ENCODE peak calls at places on chromosomes 4 and X, in seven cellular contexts. T, G, J, D, U, K and N are unnamed samples.

GRCh38 chr4:40003986-40004385 is 26.3 kb upstream of the PDS5A start:
- DNase-seq in U (no peak), K (peak; percentile 12), D (no peak), J (no peak), G (peak; percentile 51), T (no peak), N (no peak)

GRCh38 chr4:61590881-61591280 is 390.8 kb downstream of the ADGRL3 start:
- DNase-seq in D (no peak), U (no peak), T (no peak), K (no peak), J (no peak), G (no peak), N (no peak)

GRCh38 chr4:169768385-169768784 is 10.6 kb upstream of the HPF1 start:
- DNase-seq in T (no peak), D (no peak), U (no peak), G (no peak), J (no peak), K (no peak), N (no peak)

GRCh38 chrX:46912098-46912672 is at the start of gene JADE3:
- DNase-seq in G (peak; percentile 66), U (peak; percentile 84), T (peak; percentile 33), J (peak; percentile 83), K (peak; percentile 73), D (peak; percentile 93), N (peak; percentile 84)

GRCh38 chr4:73603307-73603710 is 16.9 kb downstream of the RASSF6 start:
- DNase-seq in D (no peak), T (no peak), G (peak; percentile 90), K (no peak), U (no peak), J (no peak), N (no peak)

GRCh38 chr4:179059396-179059795 is 1617.2 kb upstream of the AGA start:
- DNase-seq in T (no peak), K (no peak), J (no peak), G (no peak), U (no peak), D (no peak), N (no peak)

GRCh38 chrX:148592595-148592994 is 92.2 kb downstream of the AFF2 start:
- DNase-seq in U (no peak), T (no peak), K (no peak), J (no peak), D (no peak), G (no peak), N (no peak)

GRCh38 chr4:140937866-140938265 is 181.7 kb upstream of the TBC1D9 start:
- DNase-seq in J (no peak), G (peak; percentile 29), U (no peak), T (no peak), D (no peak), K (no peak), N (no peak)

GRCh38 chr4:101114936-101115372 is 232.4 kb downstream of the PPP3CA start:
- DNase-seq in U (no peak), J (peak; percentile 65), T (no peak), G (peak; percentile 58), K (no peak), D (no peak), N (no peak)

GRCh38 chr4:89579776-89580175 is 257.2 kb downstream of the SNCA start:
- DNase-seq in D (no peak), J (no peak), K (no peak), T (no peak), G (no peak), U (no peak), N (no peak)

GRCh38 chrX:79556750-79557149 is 189.6 kb upstream of the ITM2A start:
- DNase-seq in J (no peak), K (no peak), T (no peak), U (no peak), D (no peak), G (no peak), N (no peak)

GRCh38 chrX:104833401-104833800 is 267.4 kb downstream of the IL1RAPL2 start:
- DNase-seq in K (no peak), T (peak; percentile 9), J (no peak), D (no peak), G (peak; percentile 9), U (no peak), N (no peak)

GRCh38 chr4:164956766-164957643 is 20.5 kb downstream of the TRIM61 start:
- DNase-seq in G (peak; percentile 73), U (peak; percentile 87), D (peak; percentile 90), K (peak; percentile 54), T (peak; percentile 24), J (peak; percentile 92), N (peak; percentile 87)

GRCh38 chr4:94516067-94516466 is 64.3 kb downstream of the PDLIM5 start:
- DNase-seq in J (no peak), D (no peak), G (peak; percentile 71), T (no peak), U (no peak), K (no peak), N (no peak)

DNA sequence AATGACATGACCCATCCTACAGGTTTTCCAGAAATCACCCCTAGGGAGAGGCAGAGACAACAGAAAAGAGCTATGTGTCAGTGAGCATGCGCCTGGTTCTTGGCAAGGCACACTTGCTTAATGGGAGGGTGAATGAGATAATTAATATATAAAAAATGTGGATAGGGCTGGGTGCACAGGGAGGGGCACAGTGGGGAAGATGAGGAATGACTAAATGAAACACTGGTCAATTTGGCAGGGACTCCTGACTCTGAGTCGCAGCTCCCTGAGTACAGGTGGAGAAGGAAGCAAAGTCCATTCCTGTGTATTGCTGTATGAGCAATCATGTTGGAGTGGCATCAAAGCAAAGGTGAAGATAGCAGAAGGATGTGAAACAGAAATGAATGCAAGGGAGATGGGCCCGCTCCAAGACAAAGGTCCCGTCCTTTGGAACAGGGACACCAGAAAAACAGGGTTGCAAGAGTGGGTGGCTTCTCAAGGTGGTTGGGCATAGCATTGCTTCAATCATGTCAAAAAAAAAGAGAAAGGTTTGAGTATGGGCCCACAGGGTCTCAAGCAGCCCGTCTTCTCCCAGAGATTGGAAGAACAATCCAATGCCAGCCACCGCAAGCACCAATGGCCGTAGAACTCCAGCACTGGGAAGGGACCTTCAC is 278.4 kb upstream of the AGTR2 start:
- DNase-seq in U (no peak), J (no peak), K (no peak), G (no peak), D (no peak), T (no peak), N (no peak)
- H3K4me3 ChIP-seq in U (no peak overlapping the region), J (no peak overlapping the region), K (no peak overlapping the region), G (no peak overlapping the region), D (no peak overlapping the region), T (peak overlapping the region; percentile 23), N (no peak overlapping the region)

GRCh38 chr4:7660640-7661039 is 225.9 kb upstream of the PSAPL1 start:
- DNase-seq in K (no peak), D (no peak), T (no peak), G (no peak), U (no peak), J (no peak), N (no peak)
- H3K4me3 ChIP-seq in K (no peak overlapping the region), D (no peak overlapping the region), T (no peak overlapping the region), G (no peak overlapping the region), U (no peak overlapping the region), J (no peak overlapping the region), N (no peak overlapping the region)

DNA sequence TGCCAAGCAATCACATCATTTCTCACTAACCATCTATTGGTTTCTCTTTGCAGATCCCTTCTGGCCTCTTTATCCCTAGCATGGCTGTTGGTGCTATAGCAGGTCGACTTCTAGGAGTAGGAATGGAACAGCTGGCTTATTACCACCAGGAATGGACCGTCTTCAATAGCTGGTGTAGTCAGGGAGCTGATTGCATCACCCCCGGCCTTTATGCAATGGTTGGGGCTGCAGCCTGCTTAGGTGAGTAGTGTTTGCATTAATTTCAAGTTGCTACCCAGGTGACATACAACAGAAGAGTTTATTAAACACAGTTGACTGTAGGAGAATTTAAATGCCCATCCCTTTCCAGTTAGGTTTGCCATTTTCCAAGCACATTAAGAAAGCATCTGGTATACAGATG is 112.2 kb downstream of the AKAP4 start:
- DNase-seq in U (no peak), J (no peak), T (no peak), D (no peak), G (no peak), K (no peak), N (no peak)
- H3K4me3 ChIP-seq in U (no peak overlapping the region), J (no peak overlapping the region), T (no peak overlapping the region), D (no peak overlapping the region), G (no peak overlapping the region), K (no peak overlapping the region), N (no peak overlapping the region)

GRCh38 chrX:130174937-130175336 is 3.2 kb downstream of the RAB33A start:
- DNase-seq in D (no peak), U (no peak), T (no peak), G (no peak), J (no peak), K (no peak), N (no peak)

GRCh38 chrX:130173190-130173895 is 1.6 kb downstream of the RAB33A start:
- DNase-seq in U (no peak), J (peak; percentile 18), D (no peak), G (peak; percentile 93), K (peak; percentile 32), T (peak; percentile 30), N (no peak)

GRCh38 chrX:130172127-130172834 is 519 bp downstream of the RAB33A start:
- DNase-seq in G (no peak), J (no peak), T (no peak), K (no peak), U (no peak), D (peak; percentile 45), N (no peak)

GRCh38 chrX:130176354-130176776 is 4.6 kb downstream of the RAB33A start:
- DNase-seq in U (no peak), J (no peak), G (no peak), D (no peak), K (no peak), T (no peak), N (no peak)

DNA sequence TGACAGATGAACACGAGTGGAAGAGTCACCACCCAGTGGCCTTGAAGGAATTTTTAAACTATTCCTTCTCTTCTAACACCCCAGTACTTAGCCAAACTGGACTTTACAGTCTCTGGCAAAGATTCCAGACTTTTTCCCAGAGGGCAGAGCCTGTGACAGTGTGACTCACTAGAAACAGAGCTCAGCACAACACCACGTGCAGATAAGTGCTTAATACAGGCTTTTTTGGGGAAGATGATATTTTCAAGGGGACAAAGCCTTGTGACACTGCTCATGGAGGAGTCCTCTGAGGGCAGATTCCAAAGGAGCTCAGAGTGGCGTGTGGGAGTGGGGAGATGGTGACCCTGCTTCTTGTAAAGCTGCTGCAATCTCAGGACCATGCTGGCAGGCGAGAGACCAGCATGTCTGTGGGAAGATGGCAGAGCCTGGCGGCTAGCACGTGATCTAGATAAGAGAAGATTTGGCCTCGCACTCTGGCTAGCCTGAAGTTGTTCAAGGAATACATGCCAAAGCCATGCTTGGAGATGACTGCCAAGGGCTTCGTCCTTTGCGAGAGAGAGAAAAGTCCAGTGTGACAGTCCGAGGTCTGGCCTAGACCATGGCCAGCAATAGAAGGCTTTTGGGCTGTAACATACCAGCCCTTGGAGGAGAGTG is 2.4 kb downstream of the RAB33A start:
- DNase-seq in U (no peak), K (peak; percentile 38), T (peak; percentile 36), D (no peak), J (peak; percentile 48), G (peak; percentile 85), N (no peak)
- H3K4me3 ChIP-seq in U (no peak overlapping the region), K (no peak overlapping the region), T (no peak overlapping the region), D (no peak overlapping the region), J (no peak overlapping the region), G (no peak overlapping the region), N (no peak overlapping the region)